ENCODE peak calls at places on chromosomes 7 and 10, in four cellular contexts. F is left ventricle myocardium superior, H is Right ventricle myocardium superior, W is DMS153. J is an unnamed sample.
A peak's percentile ranks its signal among the peaks of the same experiment; 100 is the strongest.

GRCh38 chr7:85851571-85852193 is 664.8 kb upstream of the SEMA3D start:
- DNase-seq in F (no peak), H (no peak), W (peak; percentile 1), J (peak; percentile 3)

GRCh38 chr7:98126311-98127142 is 19.9 kb downstream of the LMTK2 start:
- DNase-seq in F (no peak), H (no peak), W (no peak), J (no peak)

GRCh38 chr10:7412482-7413251 is 1.8 kb upstream of the SFMBT2 start:
- DNase-seq in F (peak; percentile 63), H (peak; percentile 62), W (no peak), J (no peak)

GRCh38 chr10:86363833-86364511 is 2.6 kb downstream of the GRID1 start:
- DNase-seq in F (no peak), H (peak; percentile 35), W (no peak), J (no peak)

GRCh38 chr7:151009340-151010001 is 14.8 kb downstream of the ATG9B start:
- DNase-seq in F (no peak), H (no peak), W (no peak), J (no peak)

GRCh38 chr10:26946103-26946907 is 85.5 kb upstream of the ABI1 start:
- DNase-seq in F (no peak), H (no peak), W (no peak), J (no peak)

GRCh38 chr7:24440851-24441250 is 132.4 kb upstream of the PALS2 start:
- DNase-seq in F (no peak), H (no peak), W (no peak), J (no peak)

GRCh38 chr7:149454750-149455149 is 6.1 kb downstream of the ZNF777 start:
- DNase-seq in F (no peak), H (no peak), W (no peak), J (no peak)

GRCh38 chr7:111074071-111074771 is 16.7 kb upstream of the LRRN3 start:
- DNase-seq in F (no peak), H (no peak), W (no peak), J (no peak)

GRCh38 chr7:158991824-158992621 is 135.7 kb downstream of the DYNC2I1 start:
- DNase-seq in F (no peak), H (no peak), W (no peak), J (no peak)

GRCh38 chr10:69160809-69161225 is 19.2 kb upstream of the SUPV3L1 start:
- DNase-seq in F (no peak), H (no peak), W (no peak), J (no peak)

GRCh38 chr7:15839415-15840100 is 153.1 kb upstream of the MEOX2 start:
- DNase-seq in F (peak; percentile 82), H (peak; percentile 85), W (no peak), J (no peak)

J was measured in NCI-H2029 treated with DMSO at 0.1 percent for 48 hours.